ENCODE peak calls at places on chromosomes 3 and 15, in six cellular contexts. D, K, H, Q, Y and C are unnamed samples.

GRCh38 chr3:113736548-113737089 is 9.4 kb downstream of the NAA50 start:
- DNase-seq in D (peak), K (peak), H (peak), Q (peak), Y (no peak), C (no peak)

GRCh38 chr3:54427951-54428871 is 305.9 kb downstream of the CACNA2D3 start:
- DNase-seq in D (peak), K (peak), H (peak), Q (peak), Y (no peak), C (peak)

GRCh38 chr3:148331111-148331818 is 366.4 kb upstream of the AGTR1 start:
- DNase-seq in D (peak), K (no peak), H (no peak), Q (no peak), Y (no peak), C (no peak)

GRCh38 chr3:32913790-32914446 is 37.5 kb upstream of the CCR4 start:
- DNase-seq in D (no peak), K (peak), H (no peak), Q (no peak), Y (peak), C (no peak)

GRCh38 chr15:100714749-100715342 is 112.5 kb downstream of the ASB7 start:
- DNase-seq in D (no peak), K (no peak), H (no peak), Q (no peak), Y (no peak), C (no peak)

GRCh38 chr3:19934098-19934566 is at the start of gene EFHB:
- DNase-seq in D (peak), K (no peak), H (peak), Q (peak), Y (no peak), C (no peak)

GRCh38 chr3:70185661-70186060 is 126.8 kb downstream of the MDFIC2 start:
- DNase-seq in D (no peak), K (no peak), H (no peak), Q (no peak), Y (no peak), C (no peak)

GRCh38 chr15:49428392-49429095 is 5.5 kb downstream of the FGF7 start:
- DNase-seq in D (peak), K (peak), H (no peak), Q (no peak), Y (no peak), C (no peak)

GRCh38 chr3:9884555-9885165 is 4.6 kb upstream of the CIDEC start:
- DNase-seq in D (peak), K (peak), H (no peak), Q (peak), Y (no peak), C (no peak)

GRCh38 chr3:65406470-65406869 is 632.2 kb downstream of the MAGI1 start:
- DNase-seq in D (peak), K (peak), H (no peak), Q (peak), Y (no peak), C (no peak)

GRCh38 chr3:150793641-150794040 is 30.7 kb upstream of the SIAH2 start:
- DNase-seq in D (no peak), K (no peak), H (no peak), Q (peak), Y (no peak), C (no peak)

GRCh38 chr3:147630921-147631320 is 221.8 kb downstream of the ZIC1 start:
- DNase-seq in D (no peak), K (no peak), H (no peak), Q (no peak), Y (no peak), C (no peak)

GRCh38 chr15:43488790-43489585 is 4.0 kb downstream of the TP53BP1 start:
- DNase-seq in D (peak), K (no peak), H (no peak), Q (no peak), Y (no peak), C (no peak)

GRCh38 chr3:11452988-11453847 is 181.0 kb downstream of the ATG7 start:
- DNase-seq in D (peak), K (no peak), H (peak), Q (peak), Y (no peak), C (no peak)

GRCh38 chr3:12907296-12907695 is 65.9 kb upstream of the RPL32 start:
- DNase-seq in D (no peak), K (no peak), H (no peak), Q (no peak), Y (no peak), C (no peak)

GRCh38 chr15:67085237-67085817 is 19.9 kb downstream of the SMAD3 start:
- DNase-seq in D (no peak), K (no peak), H (no peak), Q (no peak), Y (no peak), C (no peak)

GRCh38 chr15:95616306-95616705 is 714.2 kb upstream of the NR2F2 start:
- DNase-seq in D (no peak), K (no peak), H (no peak), Q (no peak), Y (no peak), C (no peak)

GRCh38 chr3:126888186-126888760 is 94.6 kb upstream of the PLXNA1 start:
- DNase-seq in D (no peak), K (no peak), H (no peak), Q (no peak), Y (no peak), C (no peak)

GRCh38 chr15:73321496-73322344 is 47.0 kb downstream of the HCN4 start:
- DNase-seq in D (no peak), K (no peak), H (peak), Q (no peak), Y (no peak), C (no peak)

GRCh38 chr3:192130534-192131132 is 596.7 kb downstream of the FGF12 start:
- DNase-seq in D (peak), K (no peak), H (peak), Q (peak), Y (no peak), C (peak)

GRCh38 chr15:22895465-22896190 is 57.2 kb downstream of the NIPA2 start:
- DNase-seq in D (peak), K (no peak), H (no peak), Q (no peak), Y (no peak), C (peak)

GRCh38 chr15:74417230-74417629 is 16.5 kb downstream of the SEMA7A start:
- DNase-seq in D (peak), K (no peak), H (no peak), Q (no peak), Y (no peak), C (no peak)

GRCh38 chr3:14351617-14352001 is 50.8 kb upstream of the SLC6A6 start:
- DNase-seq in D (no peak), K (no peak), H (no peak), Q (no peak), Y (no peak), C (no peak)

GRCh38 chr3:102686792-102687191 is 252.0 kb downstream of the ZPLD1 start:
- DNase-seq in D (no peak), K (no peak), H (no peak), Q (no peak), Y (no peak), C (no peak)

GRCh38 chr3:41462103-41462691 is 262.9 kb downstream of the CTNNB1 start:
- DNase-seq in D (no peak), K (no peak), H (no peak), Q (no peak), Y (no peak), C (peak)

GRCh38 chr3:83953417-83954089 is 1005.2 kb upstream of the CADM2 start:
- DNase-seq in D (no peak), K (no peak), H (peak), Q (no peak), Y (no peak), C (peak)

GRCh38 chr3:24119321-24119751 is 174.2 kb downstream of the NR1D2 start:
- DNase-seq in D (peak), K (peak), H (no peak), Q (no peak), Y (no peak), C (peak)

GRCh38 chr15:70098461-70099166 is 897 bp upstream of the TLE3 start:
- DNase-seq in D (no peak), K (no peak), H (peak), Q (peak), Y (no peak), C (no peak)

GRCh38 chr3:64187065-64187959 is 38.0 kb downstream of the PRICKLE2 start:
- DNase-seq in D (peak), K (peak), H (no peak), Q (peak), Y (peak), C (peak)

GRCh38 chr3:184338538-184338945 is 1.1 kb downstream of the FAM131A start:
- DNase-seq in D (peak), K (no peak), H (peak), Q (no peak), Y (peak), C (peak)

GRCh38 chr3:195543642-195544536 is 764 bp upstream of the PPP1R2 start:
- DNase-seq in D (no peak), K (no peak), H (peak), Q (peak), Y (no peak), C (no peak)

GRCh38 chr15:60362318-60363023 is 35.3 kb downstream of the ANXA2 start:
- DNase-seq in D (peak), K (peak), H (no peak), Q (peak), Y (no peak), C (no peak)

GRCh38 chr3:36700537-36701248 is 63.7 kb downstream of the DCLK3 start:
- DNase-seq in D (peak), K (peak), H (peak), Q (peak), Y (peak), C (no peak)

GRCh38 chr15:61584410-61584809 is 355.3 kb upstream of the RORA start:
- DNase-seq in D (no peak), K (no peak), H (peak), Q (no peak), Y (no peak), C (no peak)

GRCh38 chr15:77481670-77482069 is 61.0 kb downstream of the HMG20A start:
- DNase-seq in D (no peak), K (no peak), H (no peak), Q (no peak), Y (no peak), C (peak)

GRCh38 chr15:74752486-74753395 is 4.1 kb downstream of the CYP1A2 start:
- DNase-seq in D (peak), K (peak), H (no peak), Q (no peak), Y (no peak), C (peak)

GRCh38 chr3:149400645-149401044 is 23.2 kb upstream of the TM4SF1 start:
- DNase-seq in D (peak), K (no peak), H (no peak), Q (no peak), Y (no peak), C (no peak)

DNA sequence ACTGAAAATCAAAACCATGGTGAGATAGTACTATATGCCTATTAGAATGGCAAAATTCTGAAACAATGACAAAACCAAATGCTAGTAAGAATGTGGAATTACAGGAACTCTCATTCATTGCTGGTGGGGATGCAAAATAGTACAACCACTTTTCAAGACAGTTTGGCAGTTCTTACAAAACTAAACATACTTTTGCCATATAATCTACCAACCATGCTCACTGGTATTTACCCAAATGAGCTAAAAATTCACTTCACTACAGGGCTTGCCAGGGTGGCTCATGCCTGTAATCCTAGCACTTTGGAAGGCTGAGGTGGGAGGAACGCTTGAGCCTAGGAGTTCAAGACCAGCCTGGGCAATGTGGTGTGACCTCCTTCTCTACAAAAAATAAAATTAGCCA is 40.0 kb downstream of the MYO9A start:
- DNase-seq in D (peak), K (no peak), H (no peak), Q (no peak), Y (no peak), C (no peak)
- H3K4me3 ChIP-seq in D (no peak), K (no peak), H (no peak), Q (no peak), Y (no peak), C (no peak)

GRCh38 chr3:116767726-116768125 is 58.1 kb downstream of the TUSC7 start:
- DNase-seq in D (no peak), K (no peak), H (no peak), Q (no peak), Y (no peak), C (no peak)

DNA sequence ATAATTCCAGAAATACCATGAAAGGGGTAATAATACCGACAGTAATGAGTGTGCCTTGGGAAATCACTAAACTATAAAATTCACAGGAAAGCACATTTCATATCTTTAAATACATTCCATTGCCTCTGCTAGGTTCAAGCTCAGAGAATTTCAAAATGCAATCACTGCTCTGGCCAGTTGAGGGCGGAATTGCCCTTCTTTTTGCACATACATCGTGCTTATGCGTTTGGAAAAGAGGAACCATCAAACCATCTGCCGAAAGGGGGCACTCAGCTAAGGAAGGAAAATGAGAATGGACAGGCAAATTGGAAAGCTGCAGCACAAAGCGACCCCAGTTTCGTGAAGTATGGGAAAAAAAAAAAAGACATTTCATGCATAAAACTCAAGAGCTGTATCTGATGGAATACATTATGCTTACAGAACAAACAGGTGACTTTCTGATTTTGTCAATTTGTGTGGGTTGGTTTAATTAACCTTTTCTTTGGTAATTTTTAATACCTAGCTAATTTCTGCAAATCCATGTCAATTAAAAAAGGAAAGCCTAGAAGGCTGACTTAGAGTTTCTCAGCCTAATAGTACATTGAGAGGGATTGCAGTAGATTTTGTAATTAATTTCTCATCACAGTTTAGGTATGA is 61.4 kb downstream of the TUSC7 start:
- DNase-seq in D (peak), K (peak), H (peak), Q (peak), Y (peak), C (peak)
- TF ChIP-seq CTCF in D (peak), K (peak), H (peak), Q (peak), Y (peak), C (peak)

DNA sequence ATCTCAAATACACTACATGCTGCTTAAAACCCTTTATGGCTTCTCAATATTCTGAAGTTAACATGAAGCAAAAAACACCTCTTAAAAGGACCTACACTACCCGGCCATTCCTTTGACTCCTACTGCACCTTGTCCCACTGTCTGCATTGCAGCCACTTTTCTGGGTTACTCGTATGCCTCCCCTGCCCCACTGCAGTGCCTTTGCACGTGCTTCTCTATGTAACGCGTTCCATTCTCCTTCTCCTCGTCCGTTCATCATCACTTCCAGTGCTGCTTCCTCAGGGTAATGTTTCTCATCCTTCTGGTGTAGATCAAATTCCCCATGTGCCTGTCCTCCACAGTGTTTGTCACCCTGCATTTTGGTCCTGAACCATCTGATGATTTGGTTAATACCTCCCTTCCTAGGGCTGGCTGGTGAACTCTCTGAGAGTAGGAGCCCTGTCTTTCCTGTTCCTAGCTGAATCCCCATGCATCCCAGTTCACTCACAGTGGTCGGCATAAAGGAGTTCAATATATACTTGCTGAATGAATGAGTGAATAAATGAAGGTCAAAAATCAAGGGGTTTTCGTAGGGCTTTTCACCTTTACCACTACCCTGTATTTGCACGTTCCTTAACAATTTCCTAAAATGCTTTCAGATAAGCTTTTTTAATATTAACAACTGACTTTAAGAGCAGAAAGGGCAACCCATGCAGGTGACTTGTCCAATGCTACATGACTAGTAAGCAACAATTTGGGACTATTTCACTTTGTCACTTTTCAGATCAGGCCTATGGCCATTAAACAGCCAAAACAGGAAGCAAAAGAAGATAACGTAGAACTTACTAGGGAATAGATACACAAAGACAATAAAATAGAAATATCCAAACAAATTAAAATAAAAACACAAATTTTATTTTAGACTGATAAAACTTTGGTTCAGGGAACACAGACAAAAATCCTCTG is 2.4 kb upstream of the STT3B start:
- DNase-seq in D (no peak), K (no peak), H (no peak), Q (no peak), Y (no peak), C (no peak)
- H3K4me3 ChIP-seq in D (no peak), K (no peak), H (peak), Q (peak), Y (peak), C (peak)

DNA sequence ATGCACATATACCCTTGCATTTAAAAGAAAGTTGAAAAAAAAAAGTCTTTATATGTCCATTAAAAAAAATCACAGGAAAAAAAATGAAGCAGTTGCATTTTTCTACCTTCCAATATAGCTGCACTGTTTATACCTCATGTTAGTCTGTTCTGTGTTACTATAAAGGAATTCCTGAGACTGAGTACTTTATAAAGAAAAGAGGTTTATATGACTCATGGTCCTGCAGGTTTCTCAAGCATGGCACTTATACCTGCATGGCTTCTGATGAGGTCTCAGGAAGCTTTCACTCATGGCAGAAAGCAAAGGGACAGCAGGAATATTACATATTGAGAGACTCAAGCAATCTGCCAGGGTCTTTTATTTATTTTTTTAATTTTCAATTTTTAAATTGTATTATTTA is 277.2 kb upstream of the BCHE start:
- DNase-seq in D (no peak), K (no peak), H (no peak), Q (no peak), Y (no peak), C (no peak)
- TF ChIP-seq CTCF in D (no peak), K (no peak), H (no peak), Q (no peak), Y (no peak), C (no peak)

DNA sequence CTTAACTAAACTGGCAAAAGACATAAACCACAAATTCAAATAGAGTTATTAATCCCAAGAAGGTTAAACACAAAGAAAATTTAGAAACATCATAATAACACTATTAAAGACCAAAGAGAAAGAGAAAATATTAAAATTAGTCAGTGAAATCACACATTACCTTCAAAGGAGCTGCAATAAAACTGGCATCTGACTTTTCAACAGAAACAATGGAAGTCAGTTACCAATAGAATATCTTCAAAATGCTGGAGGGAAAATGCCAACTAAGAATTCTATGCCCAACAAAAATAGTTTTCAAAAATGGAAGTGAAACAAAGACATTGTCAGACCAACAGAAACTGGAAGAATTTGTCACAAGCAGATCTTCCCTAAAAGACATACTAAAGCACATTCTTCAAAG is 68.7 kb upstream of the RNF7 start:
- DNase-seq in D (no peak), K (no peak), H (no peak), Q (no peak), Y (no peak), C (no peak)
- H3K4me3 ChIP-seq in D (no peak), K (no peak), H (no peak), Q (no peak), Y (no peak), C (no peak)

GRCh38 chr3:22901684-22902083 is 301.4 kb upstream of the UBE2E2 start:
- DNase-seq in D (no peak), K (no peak), H (no peak), Q (no peak), Y (no peak), C (no peak)
- TF ChIP-seq CTCF in D (no peak), K (no peak), H (peak), Q (no peak), Y (no peak), C (no peak)

GRCh38 chr3:183253364-183253960 is 409 bp downstream of the B3GNT5 start:
- DNase-seq in D (peak), K (no peak), H (peak), Q (no peak), Y (peak), C (no peak)
- H3K4me3 ChIP-seq in D (peak), K (peak), H (peak), Q (peak), Y (peak), C (peak)

DNA sequence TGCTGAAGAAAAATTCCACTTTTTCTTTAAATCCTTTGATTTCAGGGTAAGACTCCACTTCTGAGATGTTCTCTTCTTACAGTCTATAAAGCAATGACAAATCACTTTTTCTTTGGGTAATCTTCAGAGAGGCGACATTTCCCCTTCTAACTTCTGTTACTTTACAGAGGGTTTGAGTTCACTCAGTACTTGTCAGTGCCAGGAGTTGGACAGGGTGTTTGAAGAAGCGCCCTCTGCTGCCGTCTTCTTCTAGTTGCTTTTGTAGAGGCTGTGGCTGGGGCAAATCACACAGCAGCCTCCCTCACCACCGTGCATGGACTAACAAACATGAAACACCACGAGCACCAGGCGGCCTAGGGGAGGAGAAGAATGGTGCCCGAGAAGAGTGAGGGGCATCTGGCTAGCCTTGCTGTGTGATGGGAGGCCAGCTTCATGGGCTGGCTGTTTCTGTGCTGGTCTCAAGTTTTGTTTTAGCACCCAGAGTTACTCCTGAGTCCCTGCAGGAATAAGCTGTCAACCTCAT is at the start of gene CD80:
- DNase-seq in D (peak), K (peak), H (peak), Q (peak), Y (peak), C (no peak)
- TF ChIP-seq CTCF in D (peak), K (peak), H (peak), Q (peak), Y (no peak), C (peak)